ENCODE peak calls at places on chromosomes 1 and 21, in five cellular contexts. One of them, this sample, is unnamed.

GRCh38 chr1:10621906-10622305 is 147.2 kb downstream of the PEX14 start:
- DNase-seq in ELF-1: no peak
- DNase-seq in activated CD8-positive, alpha-beta memory T cell treated with anti-CD3 and anti-CD28 coated beads for 4 hours: no peak
- DNase-seq in stimulated activated CD8-positive, alpha-beta memory T cell treated with anti-CD3 and anti-CD28 coated beads, Interleukin-2, amount 100 ng/mL, for 1 hour: no peak
- DNase-seq in IMR-90: no peak
- DNase-seq in this sample: no peak

GRCh38 chr1:78210167-78210566 is 164.4 kb downstream of the GIPC2 start:
- DNase-seq in activated CD8-positive, alpha-beta memory T cell treated with anti-CD3 and anti-CD28 coated beads for 4 hours: no peak
- DNase-seq in stimulated activated CD8-positive, alpha-beta memory T cell treated with anti-CD3 and anti-CD28 coated beads, Interleukin-2, amount 100 ng/mL, for 1 hour: no peak
- DNase-seq in IMR-90: peak
- DNase-seq in ELF-1: no peak
- DNase-seq in this sample: no peak

GRCh38 chr21:38384675-38385074 is 113.6 kb downstream of the ERG start:
- DNase-seq in IMR-90: no peak
- DNase-seq in stimulated activated CD8-positive, alpha-beta memory T cell treated with anti-CD3 and anti-CD28 coated beads, Interleukin-2, amount 100 ng/mL, for 1 hour: no peak
- DNase-seq in activated CD8-positive, alpha-beta memory T cell treated with anti-CD3 and anti-CD28 coated beads for 4 hours: no peak
- DNase-seq in ELF-1: no peak
- DNase-seq in this sample: no peak

GRCh38 chr21:29190920-29191319 is 60.5 kb downstream of the MAP3K7CL start:
- DNase-seq in activated CD8-positive, alpha-beta memory T cell treated with anti-CD3 and anti-CD28 coated beads for 4 hours: no peak
- DNase-seq in ELF-1: no peak
- DNase-seq in stimulated activated CD8-positive, alpha-beta memory T cell treated with anti-CD3 and anti-CD28 coated beads, Interleukin-2, amount 100 ng/mL, for 1 hour: no peak
- DNase-seq in IMR-90: peak
- DNase-seq in this sample: peak

GRCh38 chr21:26782754-26783153 is 62.5 kb downstream of the ADAMTS1 start:
- DNase-seq in stimulated activated CD8-positive, alpha-beta memory T cell treated with anti-CD3 and anti-CD28 coated beads, Interleukin-2, amount 100 ng/mL, for 1 hour: no peak
- DNase-seq in IMR-90: no peak
- DNase-seq in ELF-1: no peak
- DNase-seq in activated CD8-positive, alpha-beta memory T cell treated with anti-CD3 and anti-CD28 coated beads for 4 hours: no peak
- DNase-seq in this sample: no peak

GRCh38 chr1:153684892-153685291 is 6.4 kb downstream of the NPR1 start:
- DNase-seq in ELF-1: no peak
- DNase-seq in stimulated activated CD8-positive, alpha-beta memory T cell treated with anti-CD3 and anti-CD28 coated beads, Interleukin-2, amount 100 ng/mL, for 1 hour: no peak
- DNase-seq in activated CD8-positive, alpha-beta memory T cell treated with anti-CD3 and anti-CD28 coated beads for 4 hours: no peak
- DNase-seq in IMR-90: no peak
- DNase-seq in this sample: no peak

GRCh38 chr1:156499194-156499702 is 1.3 kb downstream of the MEF2D start:
- DNase-seq in stimulated activated CD8-positive, alpha-beta memory T cell treated with anti-CD3 and anti-CD28 coated beads, Interleukin-2, amount 100 ng/mL, for 1 hour: no peak
- DNase-seq in ELF-1: peak
- DNase-seq in IMR-90: no peak
- DNase-seq in activated CD8-positive, alpha-beta memory T cell treated with anti-CD3 and anti-CD28 coated beads for 4 hours: no peak
- DNase-seq in this sample: no peak

GRCh38 chr1:209839875-209840491 is 12.2 kb downstream of the UTP25 start:
- DNase-seq in IMR-90: peak
- DNase-seq in ELF-1: peak
- DNase-seq in activated CD8-positive, alpha-beta memory T cell treated with anti-CD3 and anti-CD28 coated beads for 4 hours: no peak
- DNase-seq in stimulated activated CD8-positive, alpha-beta memory T cell treated with anti-CD3 and anti-CD28 coated beads, Interleukin-2, amount 100 ng/mL, for 1 hour: no peak
- DNase-seq in this sample: peak

GRCh38 chr1:243261389-243261788 is 5.5 kb downstream of the SDCCAG8 start:
- DNase-seq in stimulated activated CD8-positive, alpha-beta memory T cell treated with anti-CD3 and anti-CD28 coated beads, Interleukin-2, amount 100 ng/mL, for 1 hour: no peak
- DNase-seq in IMR-90: peak
- DNase-seq in ELF-1: no peak
- DNase-seq in activated CD8-positive, alpha-beta memory T cell treated with anti-CD3 and anti-CD28 coated beads for 4 hours: no peak
- DNase-seq in this sample: peak

GRCh38 chr1:199691540-199691939 is 336.0 kb upstream of the NR5A2 start:
- DNase-seq in stimulated activated CD8-positive, alpha-beta memory T cell treated with anti-CD3 and anti-CD28 coated beads, Interleukin-2, amount 100 ng/mL, for 1 hour: no peak
- DNase-seq in IMR-90: peak
- DNase-seq in ELF-1: no peak
- DNase-seq in activated CD8-positive, alpha-beta memory T cell treated with anti-CD3 and anti-CD28 coated beads for 4 hours: no peak
- DNase-seq in this sample: peak

GRCh38 chr1:57485643-57486042 is 61.8 kb upstream of the DAB1 start:
- DNase-seq in ELF-1: no peak
- DNase-seq in activated CD8-positive, alpha-beta memory T cell treated with anti-CD3 and anti-CD28 coated beads for 4 hours: no peak
- DNase-seq in stimulated activated CD8-positive, alpha-beta memory T cell treated with anti-CD3 and anti-CD28 coated beads, Interleukin-2, amount 100 ng/mL, for 1 hour: no peak
- DNase-seq in IMR-90: peak
- DNase-seq in this sample: peak

GRCh38 chr1:2231667-2232254 is 3.6 kb downstream of the SKI start:
- DNase-seq in IMR-90: peak
- DNase-seq in stimulated activated CD8-positive, alpha-beta memory T cell treated with anti-CD3 and anti-CD28 coated beads, Interleukin-2, amount 100 ng/mL, for 1 hour: peak
- DNase-seq in ELF-1: peak
- DNase-seq in activated CD8-positive, alpha-beta memory T cell treated with anti-CD3 and anti-CD28 coated beads for 4 hours: no peak
- DNase-seq in this sample: peak

GRCh38 chr1:55839626-55840025 is 624.5 kb upstream of the USP24 start:
- DNase-seq in activated CD8-positive, alpha-beta memory T cell treated with anti-CD3 and anti-CD28 coated beads for 4 hours: no peak
- DNase-seq in ELF-1: no peak
- DNase-seq in stimulated activated CD8-positive, alpha-beta memory T cell treated with anti-CD3 and anti-CD28 coated beads, Interleukin-2, amount 100 ng/mL, for 1 hour: no peak
- DNase-seq in IMR-90: no peak
- DNase-seq in this sample: no peak

GRCh38 chr21:35768187-35768586 is 292.1 kb downstream of the SETD4 start:
- DNase-seq in IMR-90: no peak
- DNase-seq in activated CD8-positive, alpha-beta memory T cell treated with anti-CD3 and anti-CD28 coated beads for 4 hours: no peak
- DNase-seq in stimulated activated CD8-positive, alpha-beta memory T cell treated with anti-CD3 and anti-CD28 coated beads, Interleukin-2, amount 100 ng/mL, for 1 hour: no peak
- DNase-seq in ELF-1: no peak
- DNase-seq in this sample: peak

GRCh38 chr21:43600642-43601397 is 58.5 kb downstream of the HSF2BP start:
- DNase-seq in stimulated activated CD8-positive, alpha-beta memory T cell treated with anti-CD3 and anti-CD28 coated beads, Interleukin-2, amount 100 ng/mL, for 1 hour: no peak
- DNase-seq in ELF-1: no peak
- DNase-seq in IMR-90: peak
- DNase-seq in activated CD8-positive, alpha-beta memory T cell treated with anti-CD3 and anti-CD28 coated beads for 4 hours: no peak
- DNase-seq in this sample: peak